ENCODE peak calls at places on chromosomes 16 and 17, in seven cellular contexts. One of them, this sample, is unnamed.
A peak's percentile ranks its signal among the peaks of the same experiment; 100 is the strongest.

GRCh38 chr16:67055712-67056487 is 27.0 kb downstream of the CBFB start:
- DNase-seq in AG04450: peak; percentile 81
- DNase-seq in HCEC 1CT: peak; percentile 99
- DNase-seq in EL: peak; percentile 95
- DNase-seq in mesothelial cell of epicardium: no peak
- DNase-seq in mucosa of gallbladder: no peak
- DNase-seq in RWPE1: peak; percentile 90
- DNase-seq in this sample: peak; percentile 81

GRCh38 chr17:17823433-17824118 is 13.2 kb downstream of the SREBF1 start:
- DNase-seq in RWPE1: peak; percentile 98
- DNase-seq in AG04450: no peak
- DNase-seq in HCEC 1CT: peak; percentile 87
- DNase-seq in EL: peak; percentile 88
- DNase-seq in mucosa of gallbladder: peak; percentile 82
- DNase-seq in mesothelial cell of epicardium: peak; percentile 70
- DNase-seq in this sample: peak; percentile 91

GRCh38 chr17:40079545-40079944 is 16.8 kb downstream of the THRA start:
- DNase-seq in EL: no peak
- DNase-seq in mesothelial cell of epicardium: no peak
- DNase-seq in RWPE1: no peak
- DNase-seq in AG04450: no peak
- DNase-seq in mucosa of gallbladder: no peak
- DNase-seq in HCEC 1CT: no peak
- DNase-seq in this sample: no peak

GRCh38 chr17:21493993-21494392 is 117.8 kb downstream of the KCNJ12 start:
- DNase-seq in EL: no peak
- DNase-seq in mesothelial cell of epicardium: no peak
- DNase-seq in RWPE1: no peak
- DNase-seq in mucosa of gallbladder: no peak
- DNase-seq in HCEC 1CT: no peak
- DNase-seq in AG04450: no peak
- DNase-seq in this sample: no peak

GRCh38 chr16:10171225-10171624 is 11.0 kb downstream of the GRIN2A start:
- DNase-seq in mesothelial cell of epicardium: no peak
- DNase-seq in AG04450: no peak
- DNase-seq in mucosa of gallbladder: no peak
- DNase-seq in EL: no peak
- DNase-seq in HCEC 1CT: no peak
- DNase-seq in RWPE1: no peak
- DNase-seq in this sample: no peak

GRCh38 chr17:39973496-39973895 is 7.1 kb upstream of the PSMD3 start:
- DNase-seq in AG04450: no peak
- DNase-seq in EL: no peak
- DNase-seq in mucosa of gallbladder: no peak
- DNase-seq in RWPE1: no peak
- DNase-seq in HCEC 1CT: peak; percentile 36
- DNase-seq in mesothelial cell of epicardium: no peak
- DNase-seq in this sample: peak; percentile 47

GRCh38 chr16:27492588-27492979 is 57.1 kb downstream of the GTF3C1 start:
- DNase-seq in RWPE1: no peak
- DNase-seq in EL: no peak
- DNase-seq in mucosa of gallbladder: no peak
- DNase-seq in AG04450: no peak
- DNase-seq in mesothelial cell of epicardium: no peak
- DNase-seq in HCEC 1CT: no peak
- DNase-seq in this sample: no peak

GRCh38 chr17:66885417-66885816 is 50.5 kb downstream of the CACNG5 start:
- DNase-seq in mesothelial cell of epicardium: no peak
- DNase-seq in AG04450: no peak
- DNase-seq in EL: no peak
- DNase-seq in RWPE1: no peak
- DNase-seq in mucosa of gallbladder: no peak
- DNase-seq in HCEC 1CT: no peak
- DNase-seq in this sample: no peak

GRCh38 chr16:27969574-27969973 is 93.9 kb downstream of the GSG1L start:
- DNase-seq in RWPE1: no peak
- DNase-seq in HCEC 1CT: peak; percentile 42
- DNase-seq in EL: no peak
- DNase-seq in AG04450: no peak
- DNase-seq in mesothelial cell of epicardium: no peak
- DNase-seq in mucosa of gallbladder: no peak
- DNase-seq in this sample: peak; percentile 43

GRCh38 chr16:55842369-55843104 is 9.6 kb upstream of the CES1 start:
- DNase-seq in mesothelial cell of epicardium: no peak
- DNase-seq in AG04450: peak; percentile 10
- DNase-seq in mucosa of gallbladder: peak; percentile 37
- DNase-seq in EL: peak; percentile 39
- DNase-seq in HCEC 1CT: peak; percentile 47
- DNase-seq in RWPE1: peak; percentile 58
- DNase-seq in this sample: peak; percentile 66

GRCh38 chr16:85542548-85542927 is 70.6 kb upstream of the GSE1 start:
- DNase-seq in AG04450: no peak
- DNase-seq in mesothelial cell of epicardium: no peak
- DNase-seq in mucosa of gallbladder: no peak
- DNase-seq in RWPE1: no peak
- DNase-seq in EL: no peak
- DNase-seq in HCEC 1CT: no peak
- DNase-seq in this sample: no peak

GRCh38 chr16:28161626-28162025 is 50.1 kb downstream of the XPO6 start:
- DNase-seq in mucosa of gallbladder: no peak
- DNase-seq in AG04450: no peak
- DNase-seq in mesothelial cell of epicardium: no peak
- DNase-seq in RWPE1: no peak
- DNase-seq in EL: no peak
- DNase-seq in HCEC 1CT: no peak
- DNase-seq in this sample: no peak

GRCh38 chr16:57998484-57998883 is 2.0 kb downstream of the ZNF319 start:
- DNase-seq in AG04450: no peak
- DNase-seq in RWPE1: peak; percentile 53
- DNase-seq in EL: no peak
- DNase-seq in mucosa of gallbladder: no peak
- DNase-seq in HCEC 1CT: no peak
- DNase-seq in mesothelial cell of epicardium: no peak
- DNase-seq in this sample: peak; percentile 80

GRCh38 chr16:76389126-76389525 is 111.9 kb downstream of the CNTNAP4 start:
- DNase-seq in AG04450: no peak
- DNase-seq in EL: no peak
- DNase-seq in mucosa of gallbladder: no peak
- DNase-seq in RWPE1: no peak
- DNase-seq in HCEC 1CT: no peak
- DNase-seq in mesothelial cell of epicardium: no peak
- DNase-seq in this sample: peak; percentile 51

GRCh38 chr17:20988896-20989295 is 53.9 kb downstream of the USP22 start:
- DNase-seq in mucosa of gallbladder: no peak
- DNase-seq in RWPE1: no peak
- DNase-seq in AG04450: no peak
- DNase-seq in HCEC 1CT: no peak
- DNase-seq in EL: no peak
- DNase-seq in mesothelial cell of epicardium: no peak
- DNase-seq in this sample: no peak

This sample was measured in MCF 10A.